ENCODE peak calls at places on chromosomes 7 and 10, in six cellular contexts. F is uterus, J is A549, R is hepatocyte, Z is heart left ventricle, L is prostate gland. O is an unnamed sample. For H3K9me3, the result is how much of the 10 kb centered on the place peaks cover.

GRCh38 chr10:125101049-125101448 is 59.3 kb downstream of the CTBP2 start:
- DNase-seq in F (no peak), J (no peak), R (no peak), Z (no peak), L (no peak), O (peak)

GRCh38 chr7:132242192-132242812 is 334.0 kb downstream of the PLXNA4 start:
- DNase-seq in F (no peak), J (no peak), R (no peak), Z (no peak), L (peak), O (no peak)

GRCh38 chr10:12360461-12360860 is 11.1 kb downstream of the CAMK1D start:
- DNase-seq in F (no peak), J (no peak), R (no peak), Z (no peak), L (no peak), O (no peak)

GRCh38 chr10:62895058-62895457 is 78.9 kb upstream of the EGR2 start:
- DNase-seq in F (no peak), J (no peak), R (no peak), Z (peak), L (no peak), O (no peak)

GRCh38 chr7:93757421-93757820 is 133.1 kb downstream of the TFPI2 start:
- DNase-seq in F (no peak), J (no peak), R (no peak), Z (no peak), L (no peak), O (no peak)

GRCh38 chr10:59240581-59241183 is 64.2 kb downstream of the PHYHIPL start:
- DNase-seq in F (no peak), J (no peak), R (peak), Z (no peak), L (peak), O (no peak)

GRCh38 chr10:89427629-89428028 is 13.3 kb downstream of the IFIT5 start:
- DNase-seq in F (no peak), J (no peak), R (no peak), Z (no peak), L (no peak), O (no peak)

GRCh38 chr7:40077849-40078248 is 56.6 kb downstream of the MPLKIP start:
- DNase-seq in F (no peak), J (no peak), R (no peak), Z (no peak), L (no peak), O (no peak)

GRCh38 chr7:83005410-83005809 is 157.3 kb downstream of the PCLO start:
- DNase-seq in F (no peak), J (no peak), R (peak), Z (no peak), L (no peak), O (no peak)

GRCh38 chr7:129437190-129437589 is 3.0 kb downstream of the STRIP2 start:
- DNase-seq in F (no peak), J (no peak), R (no peak), Z (no peak), L (no peak), O (no peak)

GRCh38 chr10:130018253-130018652 is 54.2 kb upstream of the EBF3 start:
- DNase-seq in F (no peak), J (no peak), R (peak), Z (no peak), L (no peak), O (no peak)

GRCh38 chr7:122616951-122617350 is 82.0 kb downstream of the RNF133 start:
- DNase-seq in F (no peak), J (no peak), R (no peak), Z (no peak), L (no peak), O (no peak)

GRCh38 chr10:20085115-20085514 is 268.9 kb downstream of the PLXDC2 start:
- DNase-seq in F (no peak), J (no peak), R (no peak), Z (no peak), L (no peak), O (no peak)

GRCh38 chr7:28165971-28166955 is 14.3 kb downstream of the JAZF1 start:
- DNase-seq in F (no peak), J (no peak), R (peak), Z (no peak), L (no peak), O (no peak)

GRCh38 chr7:14740606-14741005 is 161.9 kb downstream of the DGKB start:
- DNase-seq in F (no peak), J (no peak), R (no peak), Z (no peak), L (no peak), O (no peak)

GRCh38 chr10:88157981-88158465 is 294.6 kb downstream of the PTEN start:
- DNase-seq in F (peak), J (peak), R (peak), Z (no peak), L (no peak), O (no peak)

GRCh38 chr10:86100581-86101061 is 266.0 kb downstream of the GRID1 start:
- DNase-seq in F (no peak), J (peak), R (peak), Z (no peak), L (no peak), O (no peak)

GRCh38 chr7:13035233-13035632 is 347.8 kb downstream of the ARL4A start:
- DNase-seq in F (no peak), J (no peak), R (no peak), Z (no peak), L (no peak), O (no peak)

GRCh38 chr7:111459757-111460280 is 102.5 kb downstream of the IMMP2L start:
- DNase-seq in F (no peak), J (no peak), R (no peak), Z (no peak), L (no peak), O (no peak)

GRCh38 chr7:105136221-105136620 is 122.2 kb downstream of the KMT2E start:
- DNase-seq in F (no peak), J (no peak), R (peak), Z (no peak), L (no peak), O (no peak)

GRCh38 chr10:101063162-101063525 is 1.4 kb downstream of the KAZALD1 start:
- DNase-seq in F (no peak), J (no peak), R (no peak), Z (no peak), L (no peak), O (no peak)

GRCh38 chr10:23331567-23332290 is 12.9 kb downstream of the C10orf67 start:
- DNase-seq in F (no peak), J (no peak), R (no peak), Z (no peak), L (no peak), O (no peak)

GRCh38 chr10:59606551-59606961 is 103.1 kb downstream of the SLC16A9 start:
- DNase-seq in F (no peak), J (no peak), R (no peak), Z (no peak), L (no peak), O (no peak)

GRCh38 chr10:75446508-75446907 is 15.1 kb downstream of the LRMDA start:
- DNase-seq in F (no peak), J (no peak), R (no peak), Z (no peak), L (no peak), O (no peak)

GRCh38 chr10:68296833-68297232 is 35.0 kb upstream of the HNRNPH3 start:
- DNase-seq in F (no peak), J (no peak), R (no peak), Z (no peak), L (no peak), O (no peak)

DNA sequence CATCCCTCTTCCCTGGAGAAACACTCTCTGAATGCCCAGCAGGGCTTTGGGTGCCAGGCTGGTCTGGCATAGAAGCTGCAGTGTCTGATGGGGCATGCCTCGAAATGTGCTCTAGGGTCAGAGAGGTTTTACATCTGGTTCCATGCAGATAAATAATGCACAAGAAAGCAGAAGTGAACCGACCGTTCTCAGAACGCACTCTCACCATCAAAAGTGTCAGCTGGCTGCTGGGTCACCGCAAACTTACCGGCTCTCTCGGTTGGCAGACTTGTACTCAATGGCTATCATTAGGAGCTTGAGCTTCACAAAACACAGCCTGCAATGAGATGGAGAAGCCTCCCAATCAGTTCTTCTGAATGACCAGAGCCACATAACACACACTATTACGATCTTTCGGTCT is 610.0 kb downstream of the KCNMA1 start:
- DNase-seq in F (no peak), J (no peak), R (no peak), Z (no peak), L (no peak), O (no peak)
- H3K9me3 ChIP-seq in F (under half), J (under half), R (under half), Z (under half), L (under half), O (under half)

GRCh38 chr10:131310054-131310903 is 1.2 kb downstream of the TCERG1L start:
- DNase-seq in F (no peak), J (no peak), R (no peak), Z (no peak), L (no peak), O (no peak)
- H3K4me3 ChIP-seq in F (no peak), J (no peak), R (peak), Z (no peak), L (peak), O (no peak)

DNA sequence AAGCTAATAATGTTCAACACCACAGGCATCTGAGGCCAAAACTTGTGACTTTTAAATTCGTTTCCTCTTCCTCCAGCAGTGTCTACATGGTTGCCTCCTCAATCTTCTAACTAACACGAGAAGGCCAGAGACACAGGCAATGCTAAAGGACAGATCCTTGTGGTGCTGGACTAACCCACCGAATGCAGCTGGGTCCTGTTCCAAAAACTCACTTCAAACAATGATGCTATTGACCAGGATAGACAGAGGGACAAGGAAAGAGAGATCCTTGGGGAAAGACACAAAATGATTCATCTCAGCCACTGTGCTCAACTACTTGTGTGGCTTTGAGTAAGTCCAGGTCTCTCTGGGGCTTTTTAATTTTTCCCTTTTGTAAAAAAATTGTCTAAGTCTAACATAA is 107.6 kb downstream of the KCNMA1 start:
- DNase-seq in F (no peak), J (no peak), R (no peak), Z (no peak), L (no peak), O (no peak)
- H3K27ac ChIP-seq in F (no peak), J (peak), R (no peak), Z (no peak), L (no peak), O (no peak)

GRCh38 chr7:30583181-30583580 is 11.5 kb upstream of the GARS1 start:
- DNase-seq in F (no peak), J (no peak), R (no peak), Z (no peak), L (no peak), O (no peak)
- H3K9me3 ChIP-seq in F (under half), J (under half), R (under half), Z (under half), L (under half), O (under half)

GRCh38 chr10:42598249-42598873 is 40.0 kb downstream of the ZNF33B start:
- DNase-seq in F (no peak), J (no peak), R (no peak), Z (no peak), L (no peak), O (no peak)
- H3K4me3 ChIP-seq in F (no peak), J (no peak), R (no peak), Z (no peak), L (no peak), O (no peak)

GRCh38 chr7:101605611-101606010 is 23.5 kb downstream of the MYL10 start:
- DNase-seq in F (no peak), J (no peak), R (no peak), Z (peak), L (no peak), O (no peak)
- H3K27ac ChIP-seq in F (no peak), J (no peak), R (peak), Z (no peak), L (no peak), O (no peak)

GRCh38 chr10:38072552-38072951 is 21.6 kb upstream of the ZNF37A start:
- DNase-seq in F (no peak), J (no peak), R (no peak), Z (no peak), L (no peak), O (no peak)
- H3K9me3 ChIP-seq in F (under half), J (under half), R (under half), Z (under half), L (under half), O (under half)

GRCh38 chr7:124761164-124761715 is 4.4 kb downstream of the GPR37 start:
- DNase-seq in F (no peak), J (no peak), R (no peak), Z (no peak), L (no peak), O (no peak)
- H3K4me3 ChIP-seq in F (no peak), J (no peak), R (no peak), Z (no peak), L (no peak), O (no peak)